ENCODE peak calls at places on chromosome 6, in four cellular contexts. D is K562, T is HepG2, E is GM12878. I is an unnamed sample.

GRCh38 chr6:167795321-167795811 is 31.3 kb upstream of the AFDN start:
- DNase-seq in D (no peak), T (no peak), E (no peak), I (no peak)

GRCh38 chr6:73823046-73823735 is 127.2 kb downstream of the CD109 start:
- DNase-seq in D (no peak), T (no peak), E (no peak), I (no peak)

GRCh38 chr6:54196905-54197304 is 85.7 kb downstream of the MLIP start:
- DNase-seq in D (no peak), T (no peak), E (no peak), I (no peak)

GRCh38 chr6:138517635-138518034 is 18.3 kb upstream of the NHSL1 start:
- DNase-seq in D (peak), T (peak), E (no peak), I (peak)

GRCh38 chr6:51535327-51535726 is 552.1 kb downstream of the PKHD1 start:
- DNase-seq in D (no peak), T (no peak), E (no peak), I (no peak)

GRCh38 chr6:27141472-27142015 is 106.0 kb upstream of the PRSS16 start:
- DNase-seq in D (no peak), T (no peak), E (no peak), I (no peak)

GRCh38 chr6:109340811-109341210 is 41.5 kb downstream of the CD164 start:
- DNase-seq in D (no peak), T (no peak), E (no peak), I (no peak)

GRCh38 chr6:140538926-140539325 is 1164.5 kb upstream of the CITED2 start:
- DNase-seq in D (no peak), T (no peak), E (no peak), I (no peak)

GRCh38 chr6:170136541-170137175 is 154.2 kb downstream of the DLL1 start:
- DNase-seq in D (no peak), T (no peak), E (no peak), I (no peak)

GRCh38 chr6:105359419-105360366 is 43.2 kb downstream of the PREP start:
- DNase-seq in D (peak), T (no peak), E (no peak), I (no peak)

GRCh38 chr6:15443119-15443518 is 197.2 kb downstream of the JARID2 start:
- DNase-seq in D (no peak), T (no peak), E (no peak), I (no peak)

GRCh38 chr6:111642463-111643158 is 36.9 kb upstream of the TRAF3IP2 start:
- DNase-seq in D (no peak), T (peak), E (peak), I (peak)

GRCh38 chr6:31122803-31123706 is 2.8 kb upstream of the CDSN start:
- DNase-seq in D (peak), T (peak), E (no peak), I (no peak)

GRCh38 chr6:103105686-103106085 is 1712.2 kb downstream of the GRIK2 start:
- DNase-seq in D (no peak), T (no peak), E (no peak), I (no peak)

GRCh38 chr6:10269814-10270472 is 144.9 kb downstream of the TFAP2A start:
- DNase-seq in D (no peak), T (peak), E (no peak), I (no peak)

GRCh38 chr6:31468316-31468715 is 29.6 kb upstream of the MICB start:
- DNase-seq in D (no peak), T (no peak), E (no peak), I (no peak)

GRCh38 chr6:14661696-14662095 is 544.1 kb downstream of the CD83 start:
- DNase-seq in D (no peak), T (no peak), E (no peak), I (no peak)

GRCh38 chr6:82143041-82143481 is 104.5 kb downstream of the IBTK start:
- DNase-seq in D (no peak), T (no peak), E (no peak), I (no peak)

GRCh38 chr6:37459981-37460800 is 27.2 kb downstream of the CMTR1 start:
- DNase-seq in D (peak), T (no peak), E (no peak), I (no peak)

GRCh38 chr6:34276881-34277762 is 28.3 kb upstream of the SMIM29 start:
- DNase-seq in D (no peak), T (peak), E (no peak), I (no peak)

GRCh38 chr6:163419413-163420314 is 5.1 kb downstream of the QKI start:
- DNase-seq in D (no peak), T (no peak), E (no peak), I (no peak)

GRCh38 chr6:74598473-74599393 is 607.1 kb downstream of the COL12A1 start:
- DNase-seq in D (no peak), T (no peak), E (peak), I (no peak)

GRCh38 chr6:34514593-34515472 is 41.3 kb downstream of the SPDEF start:
- DNase-seq in D (peak), T (no peak), E (no peak), I (peak)

GRCh38 chr6:41605649-41606048 is 32.6 kb upstream of the MDFI start:
- DNase-seq in D (no peak), T (no peak), E (no peak), I (no peak)

GRCh38 chr6:44569931-44570385 is 182.5 kb downstream of the CDC5L start:
- DNase-seq in D (no peak), T (no peak), E (no peak), I (no peak)

GRCh38 chr6:71394001-71394432 is 105.4 kb downstream of the OGFRL1 start:
- DNase-seq in D (no peak), T (no peak), E (no peak), I (no peak)

GRCh38 chr6:109687271-109687721 is 3.7 kb downstream of the AK9 start:
- DNase-seq in D (no peak), T (no peak), E (no peak), I (no peak)

GRCh38 chr6:135393289-135393688 is 104.3 kb downstream of the AHI1 start:
- DNase-seq in D (no peak), T (no peak), E (no peak), I (no peak)

GRCh38 chr6:102549221-102549874 is 1155.8 kb downstream of the GRIK2 start:
- DNase-seq in D (no peak), T (no peak), E (no peak), I (no peak)

GRCh38 chr6:74899416-74899815 is 306.4 kb downstream of the COL12A1 start:
- DNase-seq in D (no peak), T (peak), E (no peak), I (no peak)

GRCh38 chr6:163711615-163712568 is 297.4 kb downstream of the QKI start:
- DNase-seq in D (no peak), T (peak), E (peak), I (no peak)

GRCh38 chr6:90328004-90328403 is 31.4 kb upstream of the BACH2 start:
- DNase-seq in D (no peak), T (no peak), E (no peak), I (no peak)

GRCh38 chr6:88704980-88705379 is 258.4 kb downstream of the RNGTT start:
- DNase-seq in D (peak), T (no peak), E (no peak), I (no peak)

GRCh38 chr6:13355043-13355945 is 27.0 kb upstream of the TBC1D7 start:
- DNase-seq in D (peak), T (peak), E (peak), I (no peak)

GRCh38 chr6:48378874-48379407 is 267.9 kb upstream of the PTCHD4 start:
- DNase-seq in D (no peak), T (no peak), E (no peak), I (no peak)

GRCh38 chr6:72758901-72759300 is 137.0 kb downstream of the KCNQ5 start:
- DNase-seq in D (no peak), T (no peak), E (no peak), I (no peak)

GRCh38 chr6:80638222-80639055 is 532.0 kb downstream of the BCKDHB start:
- DNase-seq in D (no peak), T (peak), E (peak), I (no peak)

GRCh38 chr6:151229401-151230276 is 10.1 kb upstream of the AKAP12 start:
- DNase-seq in D (peak), T (no peak), E (no peak), I (no peak)
- TF ChIP-seq SP1 in D (no peak), T (no peak), E (no peak), I (no peak)

GRCh38 chr6:148044261-148044731 is 298.3 kb upstream of the SASH1 start:
- DNase-seq in D (no peak), T (no peak), E (no peak), I (no peak)
- TF ChIP-seq CREM in D (no peak), T (no peak), E (no peak), I (no peak)

DNA sequence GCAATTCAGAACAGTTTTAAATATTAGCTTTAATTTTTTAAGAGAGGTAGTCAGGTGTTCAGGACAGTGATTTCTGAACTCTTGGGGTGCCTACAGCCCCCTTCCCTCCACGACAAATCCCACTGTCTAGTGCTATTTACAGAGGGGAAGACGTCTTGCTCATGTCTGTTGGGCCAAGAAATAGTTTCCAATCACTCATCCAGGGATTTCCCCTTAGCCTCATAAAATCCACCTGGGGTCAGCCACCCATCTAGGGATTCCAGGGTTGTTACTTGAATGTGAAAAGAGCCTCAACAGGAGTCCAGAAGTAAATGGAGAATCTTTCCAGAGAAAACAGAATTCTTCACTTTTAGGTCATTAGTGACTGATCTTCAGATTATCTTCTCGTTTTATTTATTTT is 37.0 kb downstream of the BICRAL start:
- DNase-seq in D (no peak), T (no peak), E (no peak), I (no peak)
- TF ChIP-seq CBFB in D (no peak), T (no peak), E (no peak), I (no peak)

GRCh38 chr6:28893172-28893799 is 30.5 kb downstream of the TRIM27 start:
- DNase-seq in D (no peak), T (no peak), E (no peak), I (no peak)
- TF ChIP-seq SP1 in D (no peak), T (no peak), E (no peak), I (no peak)

GRCh38 chr6:126312013-126312665 is 27.8 kb upstream of the CENPW start:
- DNase-seq in D (peak), T (peak), E (no peak), I (no peak)
- TF ChIP-seq CREM in D (no peak), T (no peak), E (no peak), I (no peak)

GRCh38 chr6:4577406-4577805 is 198.8 kb upstream of the CDYL start:
- DNase-seq in D (no peak), T (no peak), E (no peak), I (no peak)
- TF ChIP-seq CBFB in D (no peak), T (no peak), E (no peak), I (no peak)

GRCh38 chr6:153058909-153059308 is 56.4 kb upstream of the MTRF1L start:
- DNase-seq in D (no peak), T (no peak), E (no peak), I (no peak)
- TF ChIP-seq SP1 in D (no peak), T (no peak), E (no peak), I (no peak)